ENCODE peak calls at places on chromosomes 2 and 18, in nine cellular contexts. F is GM12892; X is EL; S is activated T-cell treated with anti-CD3 and anti-CD28 coated beads for 1 hour; D is A172; A is H4; Z is coronary artery; J is NCI-H1105; B is stimulated activated naive CD8-positive, alpha-beta T cell treated with anti-CD3 and anti-CD28 coated beads, Interleukin-15, Interleukin-2, amounts not matched to agents 100 U/mL and 50 U/mL, for 24 hours. N is an unnamed sample.

GRCh38 chr2:238929242-238930081 is 81.6 kb downstream of the TWIST2 start:
- DNase-seq in A (no peak), Z (peak), D (peak), B (no peak), S (no peak), J (no peak), F (no peak), X (no peak), N (no peak)

GRCh38 chr2:43689999-43690398 is 13.8 kb upstream of the C1GALT1C1L start:
- DNase-seq in Z (no peak), F (no peak), D (no peak), A (no peak), J (no peak), B (no peak), S (no peak), X (no peak), N (no peak)

GRCh38 chr18:7438631-7439030 is 128.5 kb upstream of the PTPRM start:
- DNase-seq in A (no peak), J (no peak), B (no peak), F (no peak), X (no peak), D (no peak), Z (no peak), S (no peak), N (no peak)

GRCh38 chr2:197152451-197153228 is 157.9 kb downstream of the ANKRD44 start:
- DNase-seq in D (no peak), J (no peak), B (no peak), X (peak), S (no peak), F (no peak), A (no peak), Z (no peak), N (no peak)

GRCh38 chr2:207122914-207123744 is 42.6 kb downstream of the KLF7 start:
- DNase-seq in S (no peak), B (peak), D (no peak), X (no peak), A (no peak), Z (no peak), F (no peak), J (no peak), N (no peak)

GRCh38 chr18:42048150-42048549 is 93.1 kb downstream of the PIK3C3 start:
- DNase-seq in A (peak), X (peak), S (no peak), J (no peak), F (no peak), B (no peak), Z (no peak), D (peak), N (no peak)

GRCh38 chr2:235934059-235934896 is 233.9 kb downstream of the GBX2 start:
- DNase-seq in Z (peak), B (no peak), X (no peak), F (no peak), A (peak), S (no peak), D (no peak), J (no peak), N (no peak)

GRCh38 chr2:219919506-219919905 is 292.1 kb downstream of the SLC4A3 start:
- DNase-seq in D (no peak), Z (peak), S (no peak), B (no peak), A (no peak), F (no peak), J (no peak), X (no peak), N (no peak)

GRCh38 chr2:71611781-71612545 is 158.6 kb downstream of the DYSF start:
- DNase-seq in A (no peak), S (no peak), J (no peak), F (peak), Z (peak), D (no peak), B (no peak), X (no peak), N (no peak)

GRCh38 chr2:86622878-86623548 is 652 bp downstream of the RNF103 start:
- DNase-seq in A (no peak), D (peak), Z (peak), F (peak), B (peak), J (peak), S (peak), X (no peak), N (no peak)

GRCh38 chr2:239953418-239954061 is 71.6 kb downstream of the NDUFA10 start:
- DNase-seq in F (no peak), B (no peak), D (no peak), S (no peak), Z (peak), A (no peak), X (no peak), J (no peak), N (no peak)

GRCh38 chr18:48138660-48139426 is 208.4 kb upstream of the SMAD2 start:
- DNase-seq in Z (no peak), X (no peak), S (no peak), J (peak), D (peak), F (no peak), A (no peak), B (no peak), N (peak)

GRCh38 chr2:164800572-164800971 is 41.1 kb downstream of the COBLL1 start:
- DNase-seq in J (no peak), F (no peak), Z (no peak), D (no peak), X (no peak), A (no peak), B (no peak), S (no peak), N (no peak)

GRCh38 chr2:24877646-24878045 is 42.4 kb downstream of the ADCY3 start:
- DNase-seq in D (no peak), Z (peak), J (no peak), S (no peak), X (no peak), F (no peak), B (no peak), A (no peak), N (no peak)

GRCh38 chr2:34838408-34838807 is 1239.3 kb upstream of the FAM98A start:
- DNase-seq in Z (no peak), A (no peak), X (no peak), B (no peak), J (no peak), D (no peak), F (no peak), S (no peak), N (no peak)

GRCh38 chr2:73981081-73981968 is 3.4 kb upstream of the TET3 start:
- DNase-seq in F (peak), S (no peak), J (no peak), D (no peak), B (peak), X (peak), Z (no peak), A (no peak), N (peak)

GRCh38 chr2:170152421-170152820 is 25.5 kb upstream of the MYO3B start:
- DNase-seq in Z (no peak), F (no peak), X (no peak), D (no peak), S (no peak), J (no peak), B (no peak), A (no peak), N (no peak)